ENCODE peak calls at places on chromosomes 3 and 15, in four cellular contexts. N is H9, S is H1, T is mesendoderm. O is an unnamed sample.

GRCh38 chr3:53193466-53194217 is 32.6 kb downstream of the PRKCD start:
- DNase-seq in T (no peak), S (no peak), N (no peak), O (no peak)

GRCh38 chr3:4401441-4401840 is 65.6 kb downstream of the SUMF1 start:
- DNase-seq in N (no peak), S (no peak), T (no peak), O (no peak)

GRCh38 chr3:44055951-44056350 is 185.7 kb upstream of the TOPAZ1 start:
- DNase-seq in T (no peak), S (no peak), N (no peak), O (peak; percentile 17)

GRCh38 chr3:125129512-125129962 is 73.7 kb upstream of the HEG1 start:
- DNase-seq in T (no peak), N (no peak), S (no peak), O (peak; percentile 99)

GRCh38 chr15:58549780-58550064 is 117.9 kb downstream of the LIPC start:
- DNase-seq in S (no peak), N (no peak), T (no peak), O (no peak)

GRCh38 chr15:34701536-34701935 is 53.3 kb downstream of the GJD2 start:
- DNase-seq in T (peak; percentile 36), N (no peak), S (no peak), O (no peak)

GRCh38 chr3:165817160-165817709 is 20.0 kb downstream of the BCHE start:
- DNase-seq in N (no peak), T (no peak), S (no peak), O (no peak)

GRCh38 chr3:194383276-194383940 is 13.9 kb upstream of the LRRC15 start:
- DNase-seq in N (peak; percentile 22), T (peak; percentile 83), S (peak; percentile 43), O (no peak)

GRCh38 chr3:129481783-129482332 is 41.8 kb downstream of the IFT122 start:
- DNase-seq in T (peak; percentile 69), S (no peak), N (no peak), O (no peak)

GRCh38 chr3:43259626-43260025 is 26.7 kb upstream of the SNRK start:
- DNase-seq in S (no peak), N (no peak), T (no peak), O (no peak)

GRCh38 chr15:74531144-74531811 is 9.7 kb upstream of the ARID3B start:
- DNase-seq in N (peak; percentile 72), S (peak; percentile 55), T (peak; percentile 94), O (peak; percentile 99)

GRCh38 chr3:73431136-73431933 is 193.4 kb downstream of the PDZRN3 start:
- DNase-seq in S (no peak), T (no peak), N (no peak), O (no peak)

GRCh38 chr15:75578206-75578947 is 738 bp downstream of the PTPN9 start:
- DNase-seq in T (peak; percentile 19), S (peak; percentile 63), N (peak; percentile 34), O (no peak)

GRCh38 chr3:11154036-11154952 is at the start of gene HRH1:
- DNase-seq in T (peak; percentile 11), S (peak; percentile 60), N (no peak), O (no peak)

GRCh38 chr3:110816008-110816407 is 255.6 kb upstream of the NECTIN3 start:
- DNase-seq in N (no peak), T (no peak), S (no peak), O (peak; percentile 17)

GRCh38 chr3:134419214-134419965 is 45.1 kb upstream of the AMOTL2 start:
- DNase-seq in T (peak; percentile 64), S (no peak), N (no peak), O (no peak)

GRCh38 chr3:15339786-15340215 is 7.4 kb upstream of the SH3BP5 start:
- DNase-seq in T (no peak), S (no peak), N (no peak), O (peak; percentile 75)

GRCh38 chr3:190119734-190120133 is 963 bp downstream of the P3H2 start:
- DNase-seq in T (no peak), S (no peak), N (no peak), O (no peak)

GRCh38 chr3:59549972-59550371 is 500.1 kb upstream of the CFAP20DC start:
- DNase-seq in N (no peak), T (no peak), S (no peak), O (no peak)

GRCh38 chr3:27758083-27758482 is 36.0 kb upstream of the EOMES start:
- DNase-seq in T (peak; percentile 55), S (no peak), N (no peak), O (peak; percentile 71)

GRCh38 chr3:58569287-58570001 is 7.7 kb downstream of the FAM107A start:
- DNase-seq in N (peak; percentile 22), T (no peak), S (no peak), O (no peak)

GRCh38 chr3:159928692-159929091 is 59.9 kb upstream of the IL12A start:
- DNase-seq in S (no peak), N (no peak), T (peak; percentile 76), O (peak; percentile 98)

GRCh38 chr15:38885001-38885400 is 320.4 kb upstream of the RASGRP1 start:
- DNase-seq in S (no peak), N (no peak), T (no peak), O (peak; percentile 48)

GRCh38 chr3:150680562-150680961 is 23.2 kb downstream of the ERICH6 start:
- DNase-seq in T (no peak), N (no peak), S (no peak), O (no peak)

GRCh38 chr15:41507820-41508290 is 5.8 kb downstream of the LTK start:
- DNase-seq in N (no peak), T (no peak), S (no peak), O (no peak)

GRCh38 chr15:29343229-29343628 is 73.6 kb upstream of the NSMCE3 start:
- DNase-seq in N (no peak), T (no peak), S (no peak), O (no peak)

GRCh38 chr15:29344474-29344873 is 74.9 kb upstream of the NSMCE3 start:
- DNase-seq in S (no peak), N (no peak), T (no peak), O (no peak)

GRCh38 chr15:29346998-29347397 is 77.4 kb upstream of the NSMCE3 start:
- DNase-seq in S (no peak), N (no peak), T (no peak), O (no peak)

GRCh38 chr15:29345549-29346525 is 76.2 kb upstream of the NSMCE3 start:
- DNase-seq in N (peak; percentile 74), S (peak; percentile 61), T (peak; percentile 83), O (no peak)

GRCh38 chr15:29342201-29342600 is 72.6 kb upstream of the NSMCE3 start:
- DNase-seq in N (no peak), S (peak; percentile 39), T (no peak), O (no peak)
- H4K5ac ChIP-seq in N (no peak overlapping the region), S (no peak overlapping the region), T (no peak overlapping the region), O (no peak overlapping the region)

GRCh38 chr3:64053581-64053980 is 30.3 kb upstream of the PSMD6 start:
- DNase-seq in T (peak; percentile 92), S (no peak), N (no peak), O (no peak)
- H4K5ac ChIP-seq in T (no peak overlapping the region), S (no peak overlapping the region), N (no peak overlapping the region), O (no peak overlapping the region)

GRCh38 chr3:1172642-1173041 is 79.8 kb downstream of the CNTN6 start:
- DNase-seq in N (no peak), T (no peak), S (no peak), O (no peak)
- H4K5ac ChIP-seq in N (no peak overlapping the region), T (no peak overlapping the region), S (no peak overlapping the region), O (no peak overlapping the region)

GRCh38 chr3:137737208-137737607 is 26.9 kb upstream of the SOX14 start:
- DNase-seq in T (no peak), S (no peak), N (no peak), O (no peak)
- H4K5ac ChIP-seq in T (no peak overlapping the region), S (no peak overlapping the region), N (no peak overlapping the region), O (no peak overlapping the region)

GRCh38 chr3:169701457-169701856 is 37.9 kb upstream of the MECOM start:
- DNase-seq in N (no peak), T (no peak), S (no peak), O (no peak)
- H4K5ac ChIP-seq in N (no peak overlapping the region), T (no peak overlapping the region), S (no peak overlapping the region), O (no peak overlapping the region)

DNA sequence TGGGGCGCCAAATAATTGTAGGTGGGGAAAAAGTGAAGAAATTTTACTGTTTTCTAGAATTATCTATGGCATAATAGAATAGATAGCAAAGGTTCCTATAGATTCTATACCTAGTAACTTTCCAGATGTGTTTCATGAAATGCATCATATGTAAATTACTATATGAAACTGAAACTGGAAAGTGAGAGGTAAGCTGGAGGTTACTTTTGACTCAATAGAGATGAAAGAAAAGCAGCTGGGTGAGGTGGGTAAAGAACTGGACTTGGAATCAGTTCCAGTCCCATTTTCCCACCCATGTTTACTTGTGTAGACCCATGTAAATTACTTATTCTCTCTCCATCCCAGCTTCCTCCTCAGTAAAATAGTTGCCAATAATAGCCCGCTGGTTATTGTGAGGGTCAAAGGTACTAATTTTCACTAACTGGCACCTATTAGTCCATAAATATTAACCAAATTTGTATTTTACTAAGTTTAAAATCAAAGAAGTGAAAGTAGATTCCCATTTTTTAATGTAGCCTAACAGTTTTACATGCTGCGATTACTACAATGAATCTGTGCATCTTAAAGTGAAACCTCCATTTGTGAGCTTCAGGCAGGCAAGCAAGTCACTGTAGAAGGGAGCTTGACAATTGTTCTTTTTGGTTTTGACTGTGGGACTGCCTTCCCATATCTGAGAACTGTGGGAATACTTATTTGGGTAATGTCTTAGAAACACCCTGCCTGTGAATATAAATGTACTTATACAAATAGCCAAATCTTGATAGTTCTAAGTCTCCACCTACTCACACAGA is 312.1 kb downstream of the SLC9A9 start:
- DNase-seq in N (no peak), T (no peak), S (no peak), O (no peak)
- H4K5ac ChIP-seq in N (no peak overlapping the region), T (no peak overlapping the region), S (no peak overlapping the region), O (no peak overlapping the region)

GRCh38 chr3:177093966-177094365 is 103.3 kb downstream of the TBL1XR1 start:
- DNase-seq in N (no peak), S (no peak), T (no peak), O (no peak)
- H4K5ac ChIP-seq in N (no peak overlapping the region), S (no peak overlapping the region), T (no peak overlapping the region), O (no peak overlapping the region)

DNA sequence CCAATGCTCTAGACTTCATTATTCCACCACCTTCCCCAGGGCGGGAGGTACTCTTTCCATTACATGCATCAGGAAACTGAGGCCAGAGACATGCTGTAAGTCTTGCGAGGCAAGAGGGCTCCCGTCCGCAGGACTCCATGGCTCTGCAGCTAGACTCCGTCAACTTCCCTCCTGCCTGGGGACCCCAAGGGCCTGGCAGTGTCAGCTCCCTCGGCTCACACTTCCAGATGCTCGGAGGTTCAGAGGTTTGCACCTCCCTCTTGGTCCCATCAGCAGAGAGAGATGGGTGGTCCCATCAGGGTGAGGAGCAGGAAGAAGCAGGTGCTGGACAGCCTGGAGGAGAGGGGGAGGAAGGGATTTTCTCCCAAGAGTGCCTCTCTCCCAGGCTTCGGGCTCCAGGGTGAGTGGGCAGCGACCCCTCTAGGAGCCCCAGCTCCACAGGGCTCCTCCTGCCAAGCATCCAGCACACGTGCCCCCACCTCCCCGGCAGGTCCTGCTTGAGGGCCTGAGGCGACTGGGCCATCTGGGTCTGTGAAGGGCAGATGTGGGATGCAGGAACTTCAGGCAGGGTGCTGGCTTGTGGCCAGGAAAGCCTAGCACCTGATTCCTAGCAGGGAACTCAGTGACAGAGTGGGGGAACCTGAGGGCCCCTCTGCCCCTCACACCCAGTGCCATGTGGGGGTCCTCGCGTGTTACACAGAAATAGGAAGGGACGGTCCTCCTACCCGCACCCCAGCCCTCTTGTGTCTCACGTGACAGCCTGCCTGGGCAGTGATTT is 9.3 kb downstream of the PAK6 start:
- DNase-seq in S (no peak), T (no peak), N (peak; percentile 23), O (no peak)
- H4K5ac ChIP-seq in S (no peak overlapping the region), T (no peak overlapping the region), N (no peak overlapping the region), O (no peak overlapping the region)

GRCh38 chr3:138365991-138366759 is 17.8 kb downstream of the MRAS start:
- DNase-seq in T (no peak), N (no peak), S (no peak), O (no peak)
- H4K5ac ChIP-seq in T (no peak overlapping the region), N (no peak overlapping the region), S (no peak overlapping the region), O (no peak overlapping the region)

O was measured in IMR-90.